ENCODE peak calls at places on chromosomes 2 and 18, in five cellular contexts. One of them, this sample, is unnamed.

GRCh38 chr2:226409134-226409533 is 390.5 kb downstream of the IRS1 start:
- DNase-seq in transverse colon: no peak
- DNase-seq in HEK293T: no peak
- DNase-seq in SHP77: no peak
- DNase-seq in SW480: no peak
- DNase-seq in this sample: no peak

GRCh38 chr2:104487381-104487780 is 366.5 kb upstream of the POU3F3 start:
- DNase-seq in SW480: no peak
- DNase-seq in SHP77: no peak
- DNase-seq in HEK293T: no peak
- DNase-seq in transverse colon: no peak
- DNase-seq in this sample: no peak

GRCh38 chr2:174300114-174300513 is 34.6 kb upstream of the SP9 start:
- DNase-seq in SHP77: no peak
- DNase-seq in transverse colon: no peak
- DNase-seq in SW480: no peak
- DNase-seq in HEK293T: no peak
- DNase-seq in this sample: no peak

GRCh38 chr18:34970106-34970505 is 71.1 kb upstream of the MAPRE2 start:
- DNase-seq in SW480: no peak
- DNase-seq in SHP77: no peak
- DNase-seq in transverse colon: no peak
- DNase-seq in HEK293T: no peak
- DNase-seq in this sample: no peak

GRCh38 chr18:36872329-36872728 is 43.4 kb downstream of the KIAA1328 start:
- DNase-seq in HEK293T: no peak
- DNase-seq in SHP77: no peak
- DNase-seq in transverse colon: no peak
- DNase-seq in SW480: no peak
- DNase-seq in this sample: no peak

GRCh38 chr2:230908094-230908594 is 16.9 kb downstream of the GPR55 start:
- DNase-seq in HEK293T: no peak
- DNase-seq in transverse colon: no peak
- DNase-seq in SW480: no peak
- DNase-seq in SHP77: no peak
- DNase-seq in this sample: no peak

GRCh38 chr2:75035444-75036353 is 77.3 kb downstream of the POLE4 start:
- DNase-seq in SW480: no peak
- DNase-seq in transverse colon: no peak
- DNase-seq in SHP77: no peak
- DNase-seq in HEK293T: no peak
- DNase-seq in this sample: no peak

GRCh38 chr2:172977330-172978052 is 98.2 kb upstream of the MAP3K20 start:
- DNase-seq in HEK293T: no peak
- DNase-seq in SHP77: no peak
- DNase-seq in SW480: no peak
- DNase-seq in transverse colon: no peak
- DNase-seq in this sample: no peak

GRCh38 chr2:240622631-240623235 is 2.5 kb upstream of the GPR35 start:
- DNase-seq in HEK293T: no peak
- DNase-seq in SHP77: peak; percentile 49
- DNase-seq in transverse colon: peak; percentile 48
- DNase-seq in SW480: no peak
- DNase-seq in this sample: peak; percentile 25

GRCh38 chr18:7221424-7222155 is 9.3 kb upstream of the LRRC30 start:
- DNase-seq in SW480: peak; percentile 73
- DNase-seq in SHP77: peak; percentile 67
- DNase-seq in HEK293T: peak; percentile 53
- DNase-seq in transverse colon: peak; percentile 9
- DNase-seq in this sample: peak; percentile 47

GRCh38 chr2:47198985-47199451 is 43.9 kb upstream of the STPG4 start:
- DNase-seq in SW480: peak; percentile 95
- DNase-seq in SHP77: no peak
- DNase-seq in HEK293T: no peak
- DNase-seq in transverse colon: no peak
- DNase-seq in this sample: no peak